ENCODE peak calls at places on chromosomes 4 and X, in six cellular contexts. W, C, Y, O, F and H are unnamed samples.

GRCh38 chr4:98950925-98951324 is 22.0 kb upstream of the EIF4E start:
- DNase-seq in C (no peak), W (no peak), Y (no peak), O (no peak), F (no peak), H (no peak)

GRCh38 chr4:155582971-155583437 is 83.6 kb upstream of the GUCY1A1 start:
- DNase-seq in C (no peak), F (peak; percentile 63), W (peak; percentile 18), Y (no peak), O (no peak), H (no peak)

GRCh38 chr4:89287945-89288344 is 19.7 kb downstream of the GPRIN3 start:
- DNase-seq in F (no peak), O (no peak), C (no peak), Y (no peak), W (no peak), H (no peak)

GRCh38 chr4:128155231-128155855 is 94.2 kb downstream of the LARP1B start:
- DNase-seq in Y (no peak), C (no peak), W (no peak), F (no peak), O (no peak), H (no peak)

GRCh38 chrX:71301195-71301924 is at the start of gene ITGB1BP2:
- DNase-seq in F (peak; percentile 60), C (no peak), Y (no peak), W (no peak), O (no peak), H (peak; percentile 46)

GRCh38 chr4:21628116-21628515 is 320.5 kb downstream of the KCNIP4 start:
- DNase-seq in Y (no peak), F (no peak), C (no peak), W (no peak), O (no peak), H (no peak)

GRCh38 chrX:113651306-113651705 is 810.7 kb upstream of the AMOT start:
- DNase-seq in F (no peak), Y (no peak), C (no peak), O (no peak), W (no peak), H (no peak)

GRCh38 chr4:6452897-6453687 is 19.3 kb downstream of the PPP2R2C start:
- DNase-seq in F (no peak), O (no peak), C (no peak), W (no peak), Y (no peak), H (no peak)

GRCh38 chr4:110589297-110589696 is 33.6 kb downstream of the PITX2 start:
- DNase-seq in O (no peak), Y (no peak), W (no peak), F (peak; percentile 5), C (no peak), H (no peak)

GRCh38 chr4:52961666-52962412 is 99.7 kb downstream of the RASL11B start:
- DNase-seq in Y (no peak), W (no peak), F (no peak), O (no peak), C (no peak), H (no peak)

GRCh38 chrX:151100796-151101195 is 75.6 kb upstream of the GPR50 start:
- DNase-seq in W (no peak), C (no peak), Y (no peak), O (no peak), F (no peak), H (no peak)

GRCh38 chr4:87560802-87561201 is 31.6 kb upstream of the SPARCL1 start:
- DNase-seq in W (peak; percentile 32), O (no peak), F (no peak), C (no peak), Y (no peak), H (no peak)

GRCh38 chr4:165757426-165757825 is 115.6 kb upstream of the TLL1 start:
- DNase-seq in C (no peak), O (no peak), Y (no peak), W (no peak), F (no peak), H (no peak)

GRCh38 chr4:152586668-152587067 is 50.8 kb upstream of the FBXW7 start:
- DNase-seq in F (no peak), W (no peak), C (no peak), O (no peak), Y (no peak), H (no peak)

GRCh38 chr4:128571747-128572146 is 237.8 kb upstream of the JADE1 start:
- DNase-seq in F (peak; percentile 96), Y (peak; percentile 31), W (no peak), O (no peak), C (peak; percentile 74), H (peak; percentile 66)

GRCh38 chrX:41558531-41558930 is 111.4 kb downstream of the NYX start:
- DNase-seq in Y (no peak), O (no peak), C (no peak), F (peak; percentile 51), W (peak; percentile 40), H (peak; percentile 6)

GRCh38 chr4:79211490-79211889 is 114.4 kb downstream of the NAA11 start:
- DNase-seq in F (no peak), Y (no peak), C (no peak), W (no peak), O (no peak), H (no peak)

GRCh38 chr4:186724861-186725419 is 1.3 kb upstream of the FAT1 start:
- DNase-seq in W (no peak), C (no peak), O (no peak), F (peak; percentile 46), Y (no peak), H (peak; percentile 30)

GRCh38 chr4:169254546-169254983 is 16.2 kb downstream of the SH3RF1 start:
- DNase-seq in O (no peak), Y (no peak), F (peak; percentile 91), W (no peak), C (peak; percentile 68), H (peak; percentile 41)

GRCh38 chrX:22399793-22400192 is 127.1 kb downstream of the CBLL2 start:
- DNase-seq in Y (no peak), F (peak; percentile 38), W (no peak), C (no peak), O (no peak), H (no peak)

GRCh38 chrX:153864561-153865320 is 21.2 kb downstream of the L1CAM start:
- DNase-seq in W (no peak), C (no peak), F (no peak), O (no peak), Y (no peak), H (no peak)

GRCh38 chr4:40699648-40700047 is 50.1 kb upstream of the NSUN7 start:
- DNase-seq in Y (peak; percentile 13), W (peak; percentile 48), O (no peak), C (no peak), F (peak; percentile 23), H (peak; percentile 22)

GRCh38 chrX:101219116-101219839 is at the start of gene DRP2:
- DNase-seq in Y (peak; percentile 10), W (no peak), O (no peak), C (no peak), F (peak; percentile 2), H (no peak)

GRCh38 chrX:40527543-40527942 is 53.2 kb upstream of the ATP6AP2 start:
- DNase-seq in O (no peak), C (no peak), F (no peak), Y (no peak), W (no peak), H (no peak)

GRCh38 chr4:138413273-138413672 is 171.1 kb upstream of the SLC7A11 start:
- DNase-seq in C (no peak), W (no peak), Y (no peak), F (no peak), O (no peak), H (no peak)

GRCh38 chrX:5163663-5164062 is 1065.0 kb downstream of the NLGN4X start:
- DNase-seq in O (no peak), W (no peak), C (no peak), Y (no peak), F (no peak), H (no peak)

GRCh38 chrX:110915120-110915519 is 119.5 kb upstream of the CHRDL1 start:
- DNase-seq in O (no peak), F (peak; percentile 64), W (no peak), Y (no peak), C (peak; percentile 28), H (peak; percentile 37)

GRCh38 chrX:24646745-24647182 is 383 bp downstream of the PCYT1B start:
- DNase-seq in C (no peak), W (no peak), F (peak; percentile 14), O (no peak), Y (no peak), H (no peak)

GRCh38 chr4:121100093-121100775 is 27.9 kb upstream of the NDNF start:
- DNase-seq in W (no peak), F (no peak), C (no peak), O (no peak), Y (no peak), H (no peak)

GRCh38 chr4:110628321-110629213 is 5.7 kb upstream of the PITX2 start:
- DNase-seq in W (no peak), Y (no peak), O (no peak), F (no peak), C (no peak), H (no peak)

GRCh38 chrX:13254076-13254785 is 65.6 kb downstream of the ATXN3L start:
- DNase-seq in C (no peak), O (no peak), F (peak; percentile 36), W (peak; percentile 5), Y (peak; percentile 3), H (no peak)

GRCh38 chr4:1381944-1382541 is 24.2 kb downstream of the NKX1-1 start:
- DNase-seq in F (no peak), O (peak; percentile 4), Y (no peak), W (no peak), C (no peak), H (no peak)

GRCh38 chr4:158285429-158286216 is 75.3 kb downstream of the TMEM144 start:
- DNase-seq in Y (no peak), W (no peak), F (no peak), C (no peak), O (no peak), H (no peak)

GRCh38 chr4:102554482-102554881 is 53.3 kb downstream of the NFKB1 start:
- DNase-seq in W (no peak), C (no peak), F (peak; percentile 60), O (no peak), Y (no peak), H (peak; percentile 70)

GRCh38 chr4:146232131-146232722 is 17.9 kb downstream of the REELD1 start:
- DNase-seq in C (no peak), O (no peak), F (no peak), Y (no peak), W (no peak), H (no peak)

GRCh38 chr4:168274871-168275270 is 43.7 kb downstream of the DDX60 start:
- DNase-seq in Y (no peak), F (no peak), W (no peak), C (no peak), O (no peak), H (no peak)

GRCh38 chr4:120672558-120673147 is 249.9 kb downstream of the PRDM5 start:
- DNase-seq in Y (no peak), O (no peak), F (no peak), W (no peak), C (no peak), H (no peak)

GRCh38 chrX:54807524-54808108 is at the start of gene MAGED2:
- DNase-seq in O (no peak), W (peak; percentile 36), F (peak; percentile 39), Y (no peak), C (no peak), H (peak; percentile 31)

GRCh38 chrX:87528487-87528886 is 10.9 kb downstream of the KLHL4 start:
- DNase-seq in F (no peak), C (no peak), Y (no peak), O (no peak), W (no peak), H (no peak)

GRCh38 chr4:118981171-118981838 is 92.7 kb downstream of the SYNPO2 start:
- DNase-seq in Y (no peak), F (peak; percentile 5), W (no peak), O (no peak), C (no peak), H (peak; percentile 81)